ENCODE peak calls at places on chromosomes 7 and 10, in five cellular contexts. Z is hepatocyte, W is uterus, E is fibroblast of mammary gland, V is spleen. N is an unnamed sample.

GRCh38 chr7:1532456-1533254 is 2.2 kb downstream of the MAFK start:
- DNase-seq in Z (peak), W (peak), E (peak), V (peak), N (peak)

GRCh38 chr10:69224862-69225657 is 4.9 kb downstream of the HKDC1 start:
- DNase-seq in Z (no peak), W (no peak), E (peak), V (no peak), N (no peak)

GRCh38 chr10:101237908-101238731 is 8.9 kb upstream of the LBX1 start:
- DNase-seq in E (no peak), V (no peak), Z (no peak), W (no peak), N (no peak)

GRCh38 chr7:158244873-158245723 is 342.5 kb downstream of the PTPRN2 start:
- DNase-seq in E (no peak), W (no peak), Z (no peak), V (peak), N (no peak)

GRCh38 chr10:116044722-116045374 is 228.2 kb downstream of the GFRA1 start:
- DNase-seq in W (no peak), V (no peak), E (peak), Z (no peak), N (no peak)

GRCh38 chr10:100531761-100532160 is 2.1 kb upstream of the NDUFB8 start:
- DNase-seq in V (no peak), Z (no peak), W (no peak), E (no peak), N (no peak)

GRCh38 chr10:74997163-74997562 is 114.3 kb upstream of the SAMD8 start:
- DNase-seq in W (no peak), Z (no peak), V (no peak), E (no peak), N (no peak)

GRCh38 chr10:52864459-52865106 is 92.0 kb upstream of the MBL2 start:
- DNase-seq in E (peak), W (no peak), V (peak), Z (peak), N (no peak)

GRCh38 chr10:96380821-96381220 is 22.0 kb upstream of the OPALIN start:
- DNase-seq in Z (no peak), V (no peak), E (peak), W (no peak), N (no peak)

GRCh38 chr7:27201231-27202017 is 1.5 kb upstream of the HOXA13 start:
- DNase-seq in E (no peak), V (peak), W (no peak), Z (no peak), N (no peak)

GRCh38 chr10:12459776-12460175 is 110.4 kb downstream of the CAMK1D start:
- DNase-seq in V (no peak), Z (no peak), W (no peak), E (no peak), N (no peak)

DNA sequence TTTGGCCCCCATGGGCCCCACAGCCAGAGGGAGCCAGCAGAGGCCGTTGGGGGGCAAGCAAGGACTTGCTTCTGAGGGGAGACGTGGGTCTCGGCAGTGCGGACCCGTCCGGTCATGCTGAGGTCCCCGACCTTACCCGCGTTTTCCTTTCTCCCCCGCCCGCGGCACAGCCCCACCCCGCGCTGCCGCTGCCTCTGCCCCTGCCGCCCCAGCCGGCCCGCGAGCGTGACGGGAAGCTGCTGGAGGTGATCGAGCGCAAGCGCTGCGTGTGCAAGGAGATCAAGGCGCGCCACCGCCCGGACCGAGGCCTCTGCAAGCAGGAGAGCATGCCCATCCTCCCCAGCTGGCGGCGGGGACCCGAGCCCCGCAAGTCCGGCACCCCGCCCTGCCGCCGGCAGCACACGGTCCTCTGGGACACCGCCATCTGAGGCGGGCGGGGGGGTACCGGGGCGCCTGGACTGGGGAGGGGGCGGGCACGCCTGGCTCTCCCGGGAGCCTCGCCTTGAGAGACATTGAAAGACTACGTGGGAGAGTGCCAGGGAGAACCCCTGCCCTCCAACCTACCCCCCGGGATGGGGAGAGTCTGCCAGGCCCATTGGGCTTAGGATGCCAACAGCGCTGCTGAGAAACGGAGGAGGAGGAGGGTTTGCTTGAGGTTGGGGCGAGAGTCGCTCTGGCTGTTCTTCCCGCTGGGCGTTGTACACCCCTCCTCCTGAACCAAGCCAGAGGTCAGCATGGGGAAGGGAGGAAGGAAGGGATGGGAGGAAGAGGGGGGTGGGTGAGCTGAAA is 9.9 kb downstream of the NYAP1 start:
- DNase-seq in E (no peak), V (peak), W (peak), Z (peak), N (peak)
- H3K4me3 ChIP-seq in E (no peak), V (peak), W (peak), Z (no peak), N (peak)

GRCh38 chr10:124715479-124715878 is 28.7 kb downstream of the FAM53B start:
- DNase-seq in E (no peak), W (no peak), Z (no peak), V (peak), N (no peak)

GRCh38 chr10:124717358-124717757 is 26.8 kb downstream of the FAM53B start:
- DNase-seq in V (peak), Z (no peak), E (no peak), W (no peak), N (no peak)

GRCh38 chr10:124719213-124719851 is 24.8 kb downstream of the FAM53B start:
- DNase-seq in W (no peak), E (peak), Z (no peak), V (peak), N (peak)

GRCh38 chr10:124721295-124722052 is 22.7 kb downstream of the FAM53B start:
- DNase-seq in E (peak), Z (no peak), W (no peak), V (peak), N (peak)

DNA sequence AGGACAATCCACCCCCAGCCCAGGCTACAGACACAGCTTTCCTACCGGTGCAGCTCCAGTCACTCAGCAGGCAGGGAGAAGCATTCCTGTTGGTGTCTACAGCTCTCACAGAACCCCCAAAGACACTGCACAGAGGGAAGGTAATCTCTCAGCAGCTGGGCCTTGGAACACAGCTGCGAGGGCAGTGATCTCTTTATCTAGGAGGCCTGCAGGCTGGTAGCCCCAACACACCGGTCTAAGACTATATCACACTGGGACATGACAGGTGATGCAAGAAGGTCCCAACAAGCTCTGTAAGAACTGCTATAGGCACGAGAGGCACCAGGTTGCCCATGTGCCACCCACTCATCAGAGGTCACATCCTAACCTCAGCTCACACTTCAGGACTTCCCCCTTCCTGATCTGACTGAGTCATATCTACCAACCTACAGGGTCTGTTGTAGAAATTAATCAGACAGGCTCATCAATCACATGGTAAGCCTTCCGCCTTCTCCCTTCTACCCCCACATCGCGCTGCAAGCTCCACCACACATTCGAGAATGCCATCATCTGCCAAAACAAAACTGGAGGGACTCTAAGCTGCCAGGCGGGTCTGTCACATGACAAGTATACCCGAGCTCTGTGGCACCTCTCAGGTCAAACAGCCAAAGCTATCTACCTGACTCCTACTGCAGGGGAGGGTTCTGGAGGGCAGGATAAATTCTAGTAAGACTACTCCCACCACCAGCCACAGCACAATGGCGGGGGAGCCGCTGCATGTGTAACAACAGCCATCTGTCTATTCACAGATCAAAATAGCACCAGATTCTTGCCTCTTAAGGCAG is 26.1 kb downstream of the FAM53B start:
- DNase-seq in V (peak), E (no peak), Z (no peak), W (no peak), N (no peak)
- H3K4me3 ChIP-seq in V (no peak), E (no peak), Z (no peak), W (no peak), N (no peak)

DNA sequence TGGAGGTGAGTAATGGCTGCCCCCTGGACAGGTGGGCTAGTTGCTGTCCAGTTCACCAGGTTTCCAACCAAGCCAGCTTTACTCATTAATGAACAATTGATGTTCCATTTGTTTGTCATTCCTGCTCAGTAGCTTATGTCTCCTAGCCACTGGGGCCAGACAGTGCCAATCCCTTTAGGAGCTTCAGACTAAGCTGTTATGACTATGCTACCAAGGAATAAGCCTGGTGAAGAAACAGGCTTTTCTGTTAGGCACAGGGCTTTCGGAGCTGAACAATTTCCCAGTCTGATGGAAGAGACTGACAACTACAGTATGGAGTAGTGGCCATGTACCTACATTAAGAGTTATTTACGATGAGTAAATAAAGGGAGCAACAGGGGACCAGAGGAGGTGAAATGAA is 2.1 kb upstream of the FMC1 start:
- DNase-seq in Z (no peak), W (no peak), V (peak), E (no peak), N (no peak)
- H3K4me3 ChIP-seq in Z (no peak), W (no peak), V (no peak), E (no peak), N (no peak)

GRCh38 chr10:45582386-45582781 is 90.2 kb downstream of the ZFAND4 start:
- DNase-seq in V (no peak), E (no peak), W (no peak), Z (no peak), N (no peak)

GRCh38 chr10:45580371-45580770 is 92.2 kb downstream of the ZFAND4 start:
- DNase-seq in V (no peak), W (no peak), E (no peak), Z (no peak), N (no peak)

GRCh38 chr10:45578384-45578946 is 94.1 kb downstream of the ZFAND4 start:
- DNase-seq in W (no peak), Z (no peak), V (no peak), E (no peak), N (no peak)

GRCh38 chr10:45581497-45582385 is 90.8 kb downstream of the ZFAND4 start:
- DNase-seq in V (no peak), Z (no peak), W (no peak), E (peak), N (no peak)

DNA sequence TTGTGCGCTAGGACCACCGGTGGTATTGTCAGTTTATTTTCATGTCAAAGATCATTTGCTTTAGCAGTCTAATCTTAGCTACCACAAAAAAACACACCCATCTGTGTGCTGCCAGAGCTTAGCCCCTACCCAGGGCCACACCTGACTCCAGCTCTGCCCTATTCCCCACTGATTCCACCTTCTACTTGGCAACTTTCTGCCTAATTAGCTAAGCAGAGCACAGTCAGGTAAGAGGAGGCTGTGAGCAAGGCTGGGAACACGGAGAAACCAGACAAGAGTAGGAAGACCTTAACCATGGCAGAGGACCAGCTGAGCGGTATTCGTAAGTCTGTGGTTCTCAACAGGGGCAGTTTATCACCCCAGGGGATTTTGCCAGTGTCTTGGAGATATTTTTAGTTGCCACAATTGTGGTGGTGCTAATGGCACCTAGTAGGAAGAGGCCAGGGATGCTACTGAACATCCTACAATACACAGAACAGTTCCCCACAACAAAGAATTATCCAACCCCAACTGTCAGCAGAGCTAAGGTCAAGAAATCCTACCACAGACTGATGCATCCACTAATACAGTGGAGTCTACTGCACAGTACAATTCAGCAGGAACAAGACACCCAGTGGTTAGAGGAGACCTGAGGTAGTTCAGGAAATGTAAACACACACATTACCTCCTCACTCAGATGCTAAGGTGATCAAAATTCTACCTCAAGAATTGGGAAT is 91.6 kb downstream of the ZFAND4 start:
- DNase-seq in Z (no peak), W (no peak), V (no peak), E (no peak), N (peak)
- H3K4me3 ChIP-seq in Z (no peak), W (no peak), V (peak), E (no peak), N (no peak)

DNA sequence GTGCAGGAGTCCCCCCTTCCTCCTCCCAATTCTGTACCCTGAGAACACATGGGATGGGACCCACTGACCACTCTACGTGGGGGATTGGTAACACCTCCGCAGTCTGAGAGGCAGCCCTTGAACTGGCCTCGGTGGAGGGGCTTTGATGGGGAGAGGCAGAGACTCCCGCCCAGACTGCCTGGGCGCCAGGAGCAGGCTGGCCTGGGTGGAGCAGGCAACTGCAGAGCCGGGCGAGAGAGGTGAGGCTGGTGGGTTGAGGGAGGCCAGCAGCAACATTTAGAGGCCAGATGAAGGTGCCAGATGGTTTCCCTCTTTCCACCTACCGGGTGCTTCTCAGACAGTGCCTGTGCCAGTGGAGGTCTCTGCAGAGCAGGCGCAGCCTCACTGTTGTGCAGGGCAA is 30.7 kb upstream of the ZNF467 start:
- DNase-seq in W (no peak), V (no peak), E (no peak), Z (no peak), N (no peak)
- H3K4me3 ChIP-seq in W (no peak), V (no peak), E (no peak), Z (no peak), N (no peak)

GRCh38 chr10:23193435-23194074 is 1.4 kb downstream of the PTF1A start:
- DNase-seq in V (no peak), Z (no peak), E (no peak), W (no peak), N (no peak)

GRCh38 chr10:23192741-23193434 is 776 bp downstream of the PTF1A start:
- DNase-seq in W (no peak), E (no peak), Z (peak), V (no peak), N (no peak)

GRCh38 chr10:23191764-23192395 is at the start of gene PTF1A:
- DNase-seq in E (no peak), V (no peak), W (no peak), Z (peak), N (no peak)

GRCh38 chr10:23190872-23191763 is 994 bp upstream of the PTF1A start:
- DNase-seq in Z (no peak), E (no peak), W (no peak), V (no peak), N (no peak)

DNA sequence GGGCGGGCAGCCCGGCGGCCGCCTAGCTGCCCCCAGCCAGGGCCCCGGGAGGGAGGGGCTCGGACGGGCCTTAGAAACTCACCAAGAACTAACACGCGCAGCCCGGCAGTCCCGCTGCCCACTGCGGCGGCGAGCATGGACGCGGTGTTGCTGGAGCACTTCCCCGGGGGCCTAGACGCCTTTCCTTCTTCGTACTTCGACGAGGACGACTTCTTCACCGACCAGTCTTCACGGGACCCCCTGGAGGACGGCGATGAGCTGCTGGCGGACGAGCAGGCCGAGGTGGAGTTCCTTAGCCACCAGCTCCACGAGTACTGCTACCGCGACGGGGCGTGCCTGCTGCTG is 256 bp downstream of the PTF1A start:
- DNase-seq in W (no peak), V (no peak), E (no peak), Z (no peak), N (no peak)
- H3K4me3 ChIP-seq in W (no peak), V (peak), E (no peak), Z (no peak), N (peak)